ENCODE peak calls at places on chromosomes 13 and 19, in five cellular contexts. E is A549, V is K562, G is GM12878, B is HepG2. P is an unnamed sample.

GRCh38 chr19:49491804-49492572 is 4.2 kb upstream of the RPS11 start:
- DNase-seq in B (no peak), G (no peak), E (no peak), V (no peak), P (no peak)

GRCh38 chr13:92719868-92720267 is 506.7 kb upstream of the GPC6 start:
- DNase-seq in E (no peak), V (no peak), G (no peak), B (no peak), P (peak)

GRCh38 chr19:556611-557382 is 12.9 kb downstream of the GZMM start:
- DNase-seq in G (no peak), V (peak), E (no peak), B (peak), P (no peak)

GRCh38 chr13:20945952-20946383 is 43.4 kb upstream of the XPO4 start:
- DNase-seq in V (no peak), E (no peak), B (no peak), G (no peak), P (peak)

GRCh38 chr19:8663920-8664670 is 33.7 kb downstream of the NFILZ start:
- DNase-seq in G (no peak), E (no peak), V (no peak), B (no peak), P (peak)

GRCh38 chr13:49248433-49249002 is 793 bp downstream of the CDADC1 start:
- DNase-seq in V (no peak), E (no peak), G (no peak), B (peak), P (no peak)

GRCh38 chr19:18051887-18052286 is 34.8 kb downstream of the IL12RB1 start:
- DNase-seq in G (no peak), B (no peak), E (no peak), V (no peak), P (no peak)

GRCh38 chr13:95002968-95003813 is 290.8 kb upstream of the SOX21 start:
- DNase-seq in G (no peak), V (no peak), E (no peak), B (no peak), P (peak)

GRCh38 chr13:111304603-111305289 is 15.7 kb upstream of the TEX29 start:
- DNase-seq in G (no peak), E (no peak), V (no peak), B (no peak), P (no peak)

GRCh38 chr19:871446-872265 is 12.2 kb downstream of the CFD start:
- DNase-seq in B (peak), G (no peak), E (peak), V (peak), P (peak)

GRCh38 chr13:33312150-33312908 is 26.8 kb upstream of the STARD13 start:
- DNase-seq in B (peak), E (peak), V (no peak), G (no peak), P (peak)

GRCh38 chr19:13887529-13887928 is 10.6 kb downstream of the NANOS3 start:
- DNase-seq in V (no peak), B (no peak), G (no peak), E (no peak), P (no peak)

GRCh38 chr19:43765109-43765876 is 10.5 kb upstream of the SMG9 start:
- DNase-seq in E (peak), V (no peak), G (peak), B (peak), P (no peak)

GRCh38 chr13:110047511-110047910 is 259.4 kb downstream of the COL4A1 start:
- DNase-seq in B (no peak), G (no peak), E (no peak), V (no peak), P (no peak)

GRCh38 chr19:10510301-10510802 is 6.9 kb downstream of the S1PR5 start:
- DNase-seq in G (no peak), E (no peak), B (peak), V (peak), P (peak)

GRCh38 chr19:39167461-39168257 is 29.1 kb upstream of the NCCRP1 start:
- DNase-seq in G (no peak), V (no peak), E (no peak), B (no peak), P (peak)

GRCh38 chr13:34730966-34731365 is 211.1 kb upstream of the NBEA start:
- DNase-seq in E (no peak), G (no peak), V (no peak), B (no peak), P (no peak)

GRCh38 chr13:25249001-25249543 is 38.2 kb downstream of the MTMR6 start:
- DNase-seq in B (peak), V (no peak), E (peak), G (peak), P (peak)

GRCh38 chr13:30634838-30635237 is 17.1 kb downstream of the USPL1 start:
- DNase-seq in B (no peak), V (no peak), E (no peak), G (no peak), P (no peak)

GRCh38 chr13:19601749-19602725 is 31.4 kb upstream of the MPHOSPH8 start:
- DNase-seq in V (peak), B (peak), E (peak), G (no peak), P (peak)

GRCh38 chr19:49844138-49844740 is 6.7 kb upstream of the PTOV1 start:
- DNase-seq in E (no peak), G (no peak), V (no peak), B (peak), P (no peak)

GRCh38 chr13:50468849-50469669 is 374.4 kb downstream of the DLEU7 start:
- DNase-seq in E (no peak), B (no peak), V (peak), G (no peak), P (no peak)

GRCh38 chr13:44523176-44524017 is 52.7 kb downstream of the TSC22D1 start:
- DNase-seq in G (peak), E (peak), B (peak), V (peak), P (peak)

GRCh38 chr19:38617764-38618589 is at the start of gene MAP4K1:
- DNase-seq in V (peak), G (peak), B (no peak), E (no peak), P (peak)

GRCh38 chr19:42497492-42498226 is 30.6 kb downstream of the CEACAM1 start:
- DNase-seq in B (peak), V (no peak), E (peak), G (peak), P (no peak)

GRCh38 chr19:32911467-32911866 is 41.9 kb upstream of the SLC7A9 start:
- DNase-seq in V (no peak), E (no peak), B (no peak), G (no peak), P (no peak)

GRCh38 chr19:32910094-32910493 is 40.5 kb upstream of the SLC7A9 start:
- DNase-seq in V (no peak), E (no peak), B (no peak), G (no peak), P (no peak)

GRCh38 chr19:32909257-32909656 is 39.7 kb upstream of the SLC7A9 start:
- DNase-seq in E (no peak), B (no peak), G (no peak), V (no peak), P (no peak)

GRCh38 chr19:32908641-32909190 is 39.1 kb upstream of the SLC7A9 start:
- DNase-seq in G (no peak), E (no peak), V (no peak), B (no peak), P (no peak)

DNA sequence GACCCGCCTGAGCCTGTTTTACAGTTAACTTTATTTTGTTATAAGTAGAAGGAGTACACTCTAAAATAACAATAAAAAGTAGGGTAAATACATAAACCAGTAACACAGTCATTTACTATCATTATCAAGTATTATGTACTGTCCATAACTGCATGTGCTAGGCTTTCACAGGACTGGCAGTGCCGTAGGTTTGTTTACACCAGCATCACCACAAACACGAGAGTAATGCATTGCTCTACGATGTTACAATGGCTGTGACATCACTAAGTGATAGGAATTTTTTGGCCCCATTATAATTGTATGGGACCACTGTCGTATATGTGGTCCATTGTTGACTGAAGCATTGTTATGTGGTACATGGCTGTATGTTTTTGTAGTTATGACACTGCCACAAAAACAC is 41.3 kb upstream of the SLC7A9 start:
- DNase-seq in G (no peak), V (no peak), E (no peak), B (no peak), P (no peak)
- TF ChIP-seq JUNB in G (no peak), V (no peak), E (no peak), B (no peak), P (no peak)

GRCh38 chr19:40286674-40287421 is 1.7 kb upstream of the AKT2 start:
- DNase-seq in B (no peak), E (no peak), V (no peak), G (no peak), P (no peak)
- TF ChIP-seq JUNB in B (no peak), E (no peak), V (no peak), G (no peak), P (no peak)

DNA sequence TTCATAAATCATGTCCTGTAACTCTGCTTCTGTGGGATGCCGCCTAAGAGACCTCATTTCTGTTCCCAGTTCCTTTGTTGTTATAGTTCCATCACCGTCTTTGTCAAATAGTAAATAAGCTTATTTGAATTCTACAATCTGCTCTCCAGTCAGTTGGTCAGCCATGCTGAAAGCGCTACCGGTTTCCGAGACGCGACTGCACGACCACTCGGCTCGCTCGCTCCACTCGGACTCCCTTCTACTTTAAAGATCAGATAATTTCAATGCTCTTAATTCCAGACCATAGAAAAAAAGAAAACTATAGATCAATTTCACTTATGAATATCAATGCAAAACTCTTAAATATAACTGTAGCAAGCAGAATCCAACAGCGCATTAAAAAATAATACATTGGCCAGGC is 64.2 kb upstream of the STK24 start:
- DNase-seq in G (no peak), B (no peak), E (no peak), V (no peak), P (no peak)
- TF ChIP-seq JUNB in G (no peak), B (no peak), E (no peak), V (no peak), P (no peak)

GRCh38 chr13:103926118-103926517 is 859.9 kb upstream of the SLC10A2 start:
- DNase-seq in V (no peak), G (no peak), B (no peak), E (no peak), P (peak)
- TF ChIP-seq JUNB in V (no peak), G (no peak), B (no peak), E (no peak), P (no peak)

GRCh38 chr13:102536196-102536595 is 60.6 kb upstream of the TPP2 start:
- DNase-seq in G (no peak), V (no peak), B (no peak), E (no peak), P (no peak)

GRCh38 chr13:102538938-102539337 is 57.8 kb upstream of the TPP2 start:
- DNase-seq in E (no peak), B (no peak), G (no peak), V (no peak), P (no peak)

GRCh38 chr13:102536695-102537485 is 59.9 kb upstream of the TPP2 start:
- DNase-seq in B (no peak), G (no peak), V (no peak), E (no peak), P (no peak)
- TF ChIP-seq JUNB in B (no peak), G (no peak), V (no peak), E (no peak), P (no peak)

DNA sequence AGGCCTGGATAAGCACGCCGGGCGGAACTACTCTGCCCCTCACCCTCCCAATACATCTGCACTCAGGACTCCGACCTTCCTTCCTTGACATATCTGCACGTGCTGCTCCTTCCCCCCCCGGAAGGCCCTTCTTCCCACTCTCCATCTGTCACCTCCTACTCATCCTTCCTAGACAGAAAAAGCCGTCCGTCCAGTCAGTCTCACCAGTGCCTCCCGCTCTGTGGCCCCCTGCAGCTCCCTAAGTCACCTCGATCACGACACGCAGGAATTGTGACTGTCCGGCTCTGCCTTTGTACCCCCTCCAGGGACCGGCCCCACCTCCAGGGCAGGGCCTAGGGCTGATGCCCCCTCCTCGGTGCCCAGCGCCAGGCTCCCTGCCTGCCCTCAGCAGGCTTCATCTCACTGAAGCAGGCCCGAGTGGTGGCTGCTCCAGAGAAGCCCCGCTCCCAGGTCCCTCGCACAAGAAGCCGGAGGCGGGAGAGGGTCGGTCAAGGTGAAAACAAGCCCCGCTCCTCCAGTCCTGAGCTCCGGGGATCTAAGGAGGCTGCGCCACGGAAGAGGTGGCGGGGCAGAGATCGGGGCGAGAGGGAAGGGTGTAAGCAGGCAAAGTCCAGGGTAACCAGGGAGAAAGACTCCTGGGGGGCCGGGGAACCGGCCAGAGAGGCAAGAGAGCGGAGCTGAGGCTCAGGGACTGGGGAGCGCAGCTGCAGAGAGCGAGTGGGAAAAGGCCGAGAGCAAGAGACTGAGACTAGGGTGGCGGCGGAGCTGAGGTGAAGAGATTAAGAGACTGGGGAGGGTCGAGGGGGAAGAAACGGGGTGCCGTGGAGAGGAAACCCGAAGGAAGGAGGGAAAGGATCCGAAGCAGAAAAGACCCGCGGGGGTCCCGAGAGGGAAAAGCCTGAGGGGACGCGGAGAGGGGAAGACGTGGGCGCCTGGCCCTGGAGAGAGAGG is 1.1 kb downstream of the PPP6R1 start:
- DNase-seq in G (no peak), V (peak), E (no peak), B (no peak), P (peak)
- TF ChIP-seq JUNB in G (no peak), V (no peak), E (no peak), B (no peak), P (no peak)

DNA sequence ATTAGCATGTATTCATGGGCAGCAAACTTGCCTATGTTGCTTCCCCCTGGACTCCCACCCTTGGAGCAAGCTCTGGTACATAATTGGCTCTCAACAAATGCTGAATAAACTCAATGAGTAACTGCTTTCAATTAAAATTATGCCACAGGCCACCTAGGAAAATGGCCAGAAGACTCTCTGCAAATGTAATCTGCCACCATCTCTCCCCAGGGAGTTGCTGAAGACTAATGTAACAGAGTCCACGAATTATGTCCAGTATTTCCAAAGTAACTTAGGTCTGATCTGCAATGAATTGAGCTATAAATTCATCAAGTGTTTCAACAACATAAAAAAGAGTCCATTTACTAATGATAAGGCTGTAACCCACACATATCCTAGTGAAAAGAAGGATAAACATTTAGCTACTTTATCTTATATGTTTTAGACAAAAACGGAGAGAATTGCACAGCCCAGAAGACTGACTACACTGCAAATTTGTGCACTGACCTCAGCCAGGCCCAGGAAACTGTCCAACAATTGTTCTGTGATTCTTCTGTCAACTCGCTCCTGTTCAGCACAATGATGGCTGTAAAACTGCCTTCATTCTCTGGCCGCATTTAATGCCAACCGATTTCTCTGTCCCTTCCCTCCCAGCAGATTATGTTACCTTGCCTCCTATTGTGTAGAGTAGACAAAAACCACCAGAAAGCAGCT is 808.6 kb upstream of the ARGLU1 start:
- DNase-seq in E (no peak), G (no peak), B (no peak), V (no peak), P (no peak)
- TF ChIP-seq JUNB in E (no peak), G (no peak), B (no peak), V (no peak), P (no peak)

GRCh38 chr19:51689751-51690358 is 3.3 kb upstream of the SPACA6 start:
- DNase-seq in B (no peak), V (peak), E (peak), G (no peak), P (peak)
- TF ChIP-seq JUNB in B (no peak), V (no peak), E (no peak), G (no peak), P (no peak)

DNA sequence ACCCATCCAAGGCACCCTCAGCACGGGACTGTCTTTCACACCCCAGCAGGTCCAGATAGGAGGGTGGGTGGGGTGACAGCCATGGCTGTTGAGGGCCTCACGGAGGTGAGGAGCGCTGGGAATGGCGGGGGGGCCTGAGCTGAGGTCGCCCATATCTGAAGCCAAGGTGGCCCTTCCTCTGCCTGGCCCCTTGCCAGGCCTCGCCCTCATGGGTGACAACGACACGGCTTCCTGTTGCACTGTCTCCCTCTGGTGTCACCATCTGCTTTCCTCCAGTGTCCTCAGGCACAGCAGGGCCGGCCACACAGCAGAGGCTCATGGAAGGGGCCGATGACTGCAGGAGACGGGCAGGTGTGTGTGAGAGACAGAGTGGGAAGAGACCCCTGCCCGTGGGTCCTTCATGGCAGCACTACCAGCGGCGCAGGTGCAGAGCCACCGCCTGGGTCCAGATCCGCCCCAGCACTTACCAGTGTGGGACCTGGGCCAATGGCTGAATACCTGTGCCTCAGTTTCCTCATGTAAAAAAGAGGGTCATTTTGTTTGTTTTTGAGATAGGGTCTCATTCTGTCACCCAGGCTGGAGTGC is 8.1 kb upstream of the NKPD1 start:
- DNase-seq in B (peak), V (peak), G (no peak), E (no peak), P (no peak)
- TF ChIP-seq JUNB in B (no peak), V (no peak), G (no peak), E (no peak), P (no peak)

P was measured in GM23338.